ENCODE peak calls at places on chromosomes 5 and 9, in nine cellular contexts. S is OCI-LY7, I is GM23248, J is GM23338, E is MM.1S, Z is HCT116, T is PC-3, L is SK-N-SH, H is hepatocyte. O is an unnamed sample.

GRCh38 chr5:124935060-124935459 is 188.6 kb upstream of the ZNF608 start:
- DNase-seq in S (peak), I (no peak), J (no peak), E (peak), Z (no peak), T (no peak), L (no peak), H (peak), O (no peak)

GRCh38 chr5:76219636-76220035 is 136.5 kb downstream of the SV2C start:
- DNase-seq in S (peak), I (no peak), J (no peak), E (no peak), Z (no peak), T (no peak), L (no peak), H (no peak), O (peak)

GRCh38 chr9:18595597-18595996 is 121.6 kb downstream of the ADAMTSL1 start:
- DNase-seq in S (no peak), I (no peak), J (no peak), E (no peak), Z (no peak), T (no peak), L (no peak), H (no peak), O (no peak)

GRCh38 chr9:96136992-96137665 is 164.8 kb downstream of the HSD17B3 start:
- DNase-seq in S (peak), I (peak), J (peak), E (peak), Z (no peak), T (no peak), L (no peak), H (peak), O (peak)

GRCh38 chr5:39057745-39058144 is 16.5 kb downstream of the RICTOR start:
- DNase-seq in S (no peak), I (no peak), J (no peak), E (peak), Z (no peak), T (no peak), L (no peak), H (no peak), O (no peak)

GRCh38 chr5:1217596-1218206 is 7.5 kb upstream of the SLC6A18 start:
- DNase-seq in S (no peak), I (no peak), J (no peak), E (no peak), Z (no peak), T (no peak), L (no peak), H (no peak), O (peak)

GRCh38 chr9:124932355-124932754 is 8.5 kb downstream of the GOLGA1 start:
- DNase-seq in S (no peak), I (no peak), J (no peak), E (no peak), Z (no peak), T (no peak), L (no peak), H (no peak), O (no peak)

GRCh38 chr5:166428264-166428663 is 1863.2 kb upstream of the WWC1 start:
- DNase-seq in S (no peak), I (no peak), J (no peak), E (no peak), Z (no peak), T (no peak), L (no peak), H (no peak), O (peak)

GRCh38 chr9:7536310-7536939 is 263.2 kb downstream of the DMAC1 start:
- DNase-seq in S (peak), I (peak), J (peak), E (peak), Z (peak), T (peak), L (peak), H (peak), O (peak)

GRCh38 chr9:2132484-2133082 is 117.4 kb downstream of the SMARCA2 start:
- DNase-seq in S (peak), I (peak), J (peak), E (peak), Z (peak), T (peak), L (peak), H (peak), O (peak)

GRCh38 chr5:140546851-140547507 is 483 bp upstream of the EIF4EBP3 start:
- DNase-seq in S (no peak), I (peak), J (no peak), E (no peak), Z (no peak), T (peak), L (no peak), H (no peak), O (no peak)

GRCh38 chr5:90367879-90368278 is 41.7 kb downstream of the CETN3 start:
- DNase-seq in S (no peak), I (no peak), J (no peak), E (no peak), Z (no peak), T (no peak), L (no peak), H (no peak), O (no peak)
- H2AFZ ChIP-seq in S (no peak), I (no peak), J (no peak), E (no peak), Z (no peak), T (no peak), L (no peak), H (no peak), O (no peak)

GRCh38 chr9:70079364-70080103 is 35.9 kb downstream of the MAMDC2 start:
- DNase-seq in S (no peak), I (peak), J (no peak), E (peak), Z (no peak), T (peak), L (no peak), H (no peak), O (no peak)

GRCh38 chr9:70083429-70083828 is 39.8 kb downstream of the MAMDC2 start:
- DNase-seq in S (no peak), I (peak), J (no peak), E (no peak), Z (no peak), T (no peak), L (no peak), H (no peak), O (peak)

GRCh38 chr9:70085241-70085640 is 41.6 kb downstream of the MAMDC2 start:
- DNase-seq in S (no peak), I (peak), J (peak), E (no peak), Z (no peak), T (peak), L (no peak), H (peak), O (peak)

GRCh38 chr9:70080481-70081119 is 37.0 kb downstream of the MAMDC2 start:
- DNase-seq in S (no peak), I (peak), J (peak), E (no peak), Z (no peak), T (peak), L (no peak), H (no peak), O (no peak)

DNA sequence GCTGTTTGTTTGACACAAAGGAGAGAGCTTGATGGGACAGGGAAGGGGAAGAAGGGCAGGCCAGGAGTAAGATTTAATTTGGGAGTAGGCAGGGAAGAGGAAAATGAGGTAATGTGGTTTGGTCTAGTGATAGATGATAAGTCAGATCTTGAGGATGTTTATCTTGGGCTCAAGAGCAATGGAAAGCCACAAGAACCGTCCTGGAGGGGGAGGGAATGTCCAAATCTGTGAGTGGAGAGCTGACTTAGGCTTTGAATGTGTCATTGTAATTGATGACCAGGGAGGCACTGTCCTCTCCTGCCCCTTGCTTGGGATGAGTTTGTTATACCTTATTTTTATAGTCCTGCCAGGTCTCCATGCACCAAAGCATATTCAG is 37.5 kb downstream of the MAMDC2 start:
- DNase-seq in S (no peak), I (peak), J (no peak), E (no peak), Z (no peak), T (peak), L (no peak), H (no peak), O (no peak)
- TF ChIP-seq EZH2phosphoT487 in S (no peak), I (no peak), J (no peak), E (no peak), Z (no peak), T (no peak), L (no peak), H (no peak), O (no peak)

DNA sequence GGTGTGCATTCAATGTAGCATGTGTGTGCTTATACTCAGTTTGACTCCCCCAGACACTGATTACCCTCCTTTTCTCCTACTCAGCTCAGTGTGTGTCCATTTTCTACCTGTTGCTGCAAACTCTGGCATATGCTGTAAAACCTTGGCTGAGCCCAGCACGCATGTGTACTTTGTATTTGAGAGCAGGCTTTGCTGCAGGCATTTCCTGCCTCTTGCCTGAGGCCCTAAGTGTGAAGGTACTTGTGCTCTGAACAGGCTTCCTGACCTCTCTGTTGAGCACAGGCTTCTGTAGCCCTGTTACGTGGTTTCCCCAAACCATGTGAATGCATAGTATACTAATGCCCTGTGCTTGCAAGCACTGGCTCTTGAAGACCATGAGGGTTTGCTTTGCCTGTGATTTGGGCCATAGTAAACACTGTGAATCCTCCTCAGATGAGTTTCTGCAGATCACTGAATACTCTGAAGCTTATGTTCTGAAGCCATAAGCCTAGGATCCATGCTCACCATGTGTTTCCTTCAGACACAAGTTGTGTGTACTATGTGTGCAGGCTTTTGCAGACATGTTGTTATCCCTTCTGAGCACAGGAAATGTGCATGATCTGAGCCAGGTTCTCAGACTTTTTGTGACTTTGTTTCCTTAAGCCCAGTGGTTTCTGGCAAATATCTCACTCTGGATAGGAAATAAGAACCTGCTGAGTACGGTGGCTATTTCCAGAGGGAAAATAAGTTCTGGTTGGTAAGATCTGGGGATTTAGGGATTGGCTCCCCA is 124.9 kb upstream of the RUSC2 start:
- DNase-seq in S (no peak), I (no peak), J (no peak), E (peak), Z (no peak), T (no peak), L (no peak), H (peak), O (no peak)
- H2AFZ ChIP-seq in S (no peak), I (no peak), J (no peak), E (no peak), Z (no peak), T (no peak), L (no peak), H (no peak), O (no peak)

DNA sequence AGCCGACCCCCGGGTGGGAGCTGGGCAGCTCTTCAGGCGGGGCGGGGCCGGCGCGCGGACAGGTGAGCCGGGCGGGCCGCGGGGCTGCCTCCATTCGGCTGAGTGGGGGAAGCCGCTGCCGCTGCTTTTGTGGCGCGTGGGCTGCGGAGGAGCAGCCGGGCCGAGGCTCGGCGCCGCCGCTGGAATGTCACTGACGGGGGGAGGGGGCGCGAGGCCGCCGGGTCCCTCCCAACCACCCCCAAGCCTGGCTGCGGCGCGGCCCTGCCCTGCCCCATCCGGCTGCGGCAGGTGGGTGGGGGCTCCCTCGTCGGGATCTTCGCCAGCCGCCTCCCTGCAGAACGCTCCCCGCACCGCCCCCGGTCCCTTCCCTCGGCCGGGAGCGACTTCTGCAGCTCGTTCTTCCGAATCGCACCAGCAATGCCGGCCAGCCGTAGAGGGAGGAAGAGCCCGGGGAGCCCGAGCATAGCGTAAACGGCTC is 396 bp downstream of the SPTAN1 start:
- DNase-seq in S (peak), I (peak), J (peak), E (peak), Z (no peak), T (peak), L (peak), H (peak), O (peak)
- TF ChIP-seq EZH2phosphoT487 in S (no peak), I (no peak), J (no peak), E (no peak), Z (no peak), T (no peak), L (no peak), H (no peak), O (no peak)

DNA sequence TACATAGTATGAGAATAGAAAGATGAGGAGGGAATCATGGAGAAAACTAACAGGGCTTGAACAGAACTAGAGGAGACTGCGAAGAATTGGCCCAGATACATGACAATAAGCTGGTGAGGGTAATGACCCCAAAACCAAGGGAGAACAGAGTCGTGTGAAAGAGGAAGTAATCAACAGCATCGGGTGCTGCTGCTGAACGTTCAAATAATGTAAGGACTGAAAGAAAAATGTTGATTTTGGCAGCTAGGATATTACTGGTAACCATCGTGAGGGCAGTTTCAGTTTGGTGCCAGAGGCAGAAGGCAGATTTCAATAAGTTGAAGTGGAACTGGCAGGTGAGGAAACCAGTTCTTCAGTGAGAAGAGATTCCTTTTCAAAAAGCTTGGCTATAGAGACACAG is 66.8 kb upstream of the SMC2 start:
- DNase-seq in S (peak), I (no peak), J (no peak), E (peak), Z (no peak), T (no peak), L (no peak), H (no peak), O (no peak)
- H2AFZ ChIP-seq in S (no peak), I (no peak), J (no peak), E (peak), Z (no peak), T (no peak), L (peak), H (no peak), O (no peak)